ENCODE peak calls at places on chromosomes 16 and 17, in seven cellular contexts. S is heart right ventricle, Y is heart left ventricle, F is suprapubic skin, B is testis, H is OCI-LY7, N is body of pancreas. D is an unnamed sample.

GRCh38 chr17:17355426-17355825 is 52.3 kb downstream of the NT5M start:
- DNase-seq in H (no peak), F (no peak), S (no peak), N (no peak), B (no peak), Y (no peak), D (no peak)

GRCh38 chr17:76447931-76448652 is 4.9 kb downstream of the UBE2O start:
- DNase-seq in H (no peak), Y (peak; percentile 63), F (no peak), B (no peak), S (no peak), N (no peak), D (peak; percentile 46)

GRCh38 chr16:53912155-53912554 is 208.2 kb downstream of the FTO start:
- DNase-seq in N (no peak), Y (no peak), H (no peak), B (no peak), S (no peak), F (no peak), D (no peak)

GRCh38 chr16:54655171-54655590 is 275.5 kb upstream of the IRX5 start:
- DNase-seq in Y (peak; percentile 44), H (no peak), F (no peak), S (peak; percentile 39), B (no peak), N (peak; percentile 15), D (no peak)

GRCh38 chr16:70160388-70160787 is 13.2 kb upstream of the CLEC18C start:
- DNase-seq in Y (no peak), N (no peak), B (peak; percentile 10), H (no peak), F (peak; percentile 45), S (no peak), D (no peak)

GRCh38 chr17:82843904-82844640 is 4.2 kb upstream of the ZNF750 start:
- DNase-seq in Y (peak; percentile 50), H (no peak), S (no peak), B (no peak), F (no peak), N (no peak), D (no peak)

GRCh38 chr17:42405963-42406495 is 17.0 kb downstream of the CAVIN1 start:
- DNase-seq in N (peak; percentile 82), Y (peak; percentile 83), S (peak; percentile 90), H (peak; percentile 79), F (peak; percentile 90), B (peak; percentile 90), D (peak; percentile 89)

GRCh38 chr17:7304179-7304578 is 3.2 kb upstream of the EIF5A start:
- DNase-seq in N (no peak), Y (no peak), B (no peak), S (no peak), F (no peak), H (no peak), D (no peak)

GRCh38 chr17:69501591-69502468 is 87.3 kb downstream of the MAP2K6 start:
- DNase-seq in F (no peak), B (peak; percentile 32), S (no peak), Y (peak; percentile 27), H (peak; percentile 61), N (peak; percentile 59), D (no peak)

GRCh38 chr16:2195316-2196161 is 866 bp downstream of the CASKIN1 start:
- DNase-seq in S (no peak), H (no peak), Y (no peak), N (no peak), F (no peak), B (no peak), D (peak; percentile 56)

GRCh38 chr17:64225410-64225809 is 37.6 kb downstream of the TEX2 start:
- DNase-seq in S (no peak), N (no peak), F (no peak), B (no peak), Y (no peak), H (no peak), D (no peak)

GRCh38 chr16:73873643-73874042 is 423.0 kb upstream of the PSMD7 start:
- DNase-seq in F (no peak), B (no peak), S (no peak), Y (no peak), H (no peak), N (no peak), D (no peak)

GRCh38 chr16:18800674-18801196 is 614 bp downstream of the ARL6IP1 start:
- DNase-seq in H (no peak), F (peak; percentile 71), B (no peak), N (no peak), S (no peak), Y (no peak), D (no peak)

GRCh38 chr17:74176546-74177001 is 26.9 kb upstream of the RPL38 start:
- DNase-seq in F (no peak), B (peak; percentile 76), S (peak; percentile 44), H (peak; percentile 63), N (peak; percentile 65), Y (peak; percentile 46), D (peak; percentile 78)

GRCh38 chr17:34370997-34371395 is 8.0 kb upstream of the CCL1 start:
- DNase-seq in B (no peak), Y (no peak), N (no peak), F (no peak), H (peak; percentile 76), S (no peak), D (no peak)

GRCh38 chr16:14497245-14498082 is 132.6 kb downstream of the PARN start:
- DNase-seq in H (no peak), Y (no peak), B (no peak), S (no peak), F (no peak), N (peak; percentile 40), D (no peak)

GRCh38 chr17:512311-512710 is 159.7 kb upstream of the RPH3AL start:
- DNase-seq in Y (no peak), N (no peak), S (no peak), H (no peak), F (no peak), B (no peak), D (no peak)

GRCh38 chr17:31095239-31096105 is 695 bp downstream of the NF1 start:
- DNase-seq in Y (peak; percentile 51), N (peak; percentile 56), S (peak; percentile 43), B (peak; percentile 63), H (peak; percentile 31), F (peak; percentile 73), D (peak; percentile 38)

GRCh38 chr16:73171380-73171779 is 123.5 kb upstream of the ZFHX3 start:
- DNase-seq in S (no peak), Y (no peak), F (no peak), H (no peak), B (no peak), N (no peak), D (no peak)

GRCh38 chr17:21166599-21167265 is 40.0 kb downstream of the DHRS7B start:
- DNase-seq in F (no peak), S (no peak), N (no peak), B (no peak), Y (no peak), H (no peak), D (no peak)

GRCh38 chr17:82926716-82927115 is 86.9 kb upstream of the ZNF750 start:
- DNase-seq in B (no peak), Y (no peak), N (no peak), H (no peak), F (no peak), S (no peak), D (no peak)

GRCh38 chr17:36705651-36706436 is 104.5 kb downstream of the MRM1 start:
- DNase-seq in S (peak; percentile 23), B (peak; percentile 54), H (peak; percentile 40), Y (no peak), F (no peak), N (peak; percentile 47), D (peak; percentile 80)

GRCh38 chr16:27448531-27449433 is 46.8 kb downstream of the IL21R start:
- DNase-seq in B (no peak), S (no peak), Y (no peak), H (no peak), N (no peak), F (no peak), D (no peak)

GRCh38 chr17:55265434-55266021 is 768 bp downstream of the HLF start:
- DNase-seq in N (peak; percentile 28), H (no peak), F (no peak), B (peak; percentile 38), Y (no peak), S (peak; percentile 34), D (peak; percentile 19)

GRCh38 chr17:43530303-43531081 is 15.6 kb downstream of the ETV4 start:
- DNase-seq in Y (peak; percentile 85), B (peak; percentile 88), H (no peak), N (peak; percentile 90), F (peak; percentile 64), S (peak; percentile 60), D (peak; percentile 75)

GRCh38 chr16:66020061-66020460 is 346.4 kb upstream of the CDH5 start:
- DNase-seq in H (no peak), N (no peak), B (no peak), Y (no peak), F (no peak), S (no peak), D (no peak)

GRCh38 chr17:76989519-76989918 is 121.3 kb downstream of the MGAT5B start:
- DNase-seq in Y (no peak), S (no peak), F (no peak), B (no peak), H (no peak), N (no peak), D (no peak)

GRCh38 chr16:23510154-23510914 is at the start of gene GGA2:
- DNase-seq in N (peak; percentile 89), F (peak; percentile 91), B (peak; percentile 90), Y (peak; percentile 86), S (peak; percentile 86), H (peak; percentile 91), D (peak; percentile 89)
- H3K4me1 ChIP-seq in N (peaks cover 41% of the 10 kb centered on the region), F (peaks cover 35% of the 10 kb centered on the region), B (peaks cover 19% of the 10 kb centered on the region), Y (peaks cover 3% of the 10 kb centered on the region), S (peaks cover 28% of the 10 kb centered on the region), H (peaks cover 62% of the 10 kb centered on the region), D (no peaks in the 10 kb centered on the region)

GRCh38 chr16:58345574-58346354 is 46.5 kb upstream of the GINS3 start:
- DNase-seq in N (no peak), H (peak; percentile 46), Y (no peak), S (no peak), B (no peak), F (no peak), D (no peak)
- TF ChIP-seq CTCF in N (no peak), H (peak; percentile 88), Y (peak; percentile 39), S (no peak), B (no peak), F (peak; percentile 8), D (no peak)

DNA sequence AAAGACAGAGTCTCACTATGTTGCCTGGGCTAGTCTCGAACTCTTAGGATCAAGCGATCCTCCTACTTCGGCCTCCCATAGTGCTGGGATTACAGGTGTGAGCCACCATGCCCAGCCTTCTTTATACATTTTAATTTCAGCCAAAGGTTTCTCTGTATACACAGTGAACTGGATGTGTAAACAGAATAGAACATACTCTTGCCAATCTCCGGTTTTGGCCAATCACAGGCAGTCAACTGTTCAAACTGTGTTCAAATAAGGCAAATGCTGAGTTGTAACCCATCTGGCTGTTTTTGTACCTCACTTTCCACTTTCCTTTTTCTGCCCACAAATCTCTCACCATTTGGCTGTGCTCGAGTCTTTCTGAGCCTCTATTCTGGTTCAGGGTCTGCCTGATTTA is 108.2 kb downstream of the CPPED1 start:
- DNase-seq in F (no peak), N (no peak), B (no peak), S (no peak), Y (no peak), H (no peak), D (no peak)
- H3K4me1 ChIP-seq in F (no peaks in the 10 kb centered on the region), N (no peaks in the 10 kb centered on the region), B (no peaks in the 10 kb centered on the region), S (no peaks in the 10 kb centered on the region), Y (no peaks in the 10 kb centered on the region), H (peaks cover 7% of the 10 kb centered on the region), D (no peaks in the 10 kb centered on the region)

GRCh38 chr17:38510424-38511125 is 82.3 kb downstream of the ARHGAP23 start:
- DNase-seq in S (peak; percentile 43), F (no peak), B (no peak), Y (no peak), H (no peak), N (no peak), D (peak; percentile 80)
- TF ChIP-seq CTCF in S (peak; percentile 7), F (no peak), B (no peak), Y (no peak), H (no peak), N (peak; percentile 57), D (no peak)

GRCh38 chr16:81717662-81718189 is 61.4 kb upstream of the PLCG2 start:
- DNase-seq in F (no peak), B (no peak), Y (no peak), N (no peak), S (no peak), H (no peak), D (no peak)
- H3K4me1 ChIP-seq in F (peaks cover 14% of the 10 kb centered on the region), B (peaks cover 9% of the 10 kb centered on the region), Y (no peaks in the 10 kb centered on the region), N (no peaks in the 10 kb centered on the region), S (peaks cover 16% of the 10 kb centered on the region), H (peaks cover 51% of the 10 kb centered on the region), D (peaks cover 5% of the 10 kb centered on the region)